ENCODE peak calls at places on chromosomes 7 and 10, in eight cellular contexts. One of them, this sample, is unnamed.
A peak's percentile ranks its signal among the peaks of the same experiment; 100 is the strongest.

GRCh38 chr10:79443338-79444242 is 1.8 kb downstream of the ZCCHC24 start:
- DNase-seq in HFF-Myc: no peak
- DNase-seq in ascending aorta: no peak
- DNase-seq in heart left ventricle: no peak
- DNase-seq in Peyer's patch: peak; percentile 43
- DNase-seq in pancreas: no peak
- DNase-seq in ovary: no peak
- DNase-seq in AG04449: no peak
- DNase-seq in this sample: no peak

GRCh38 chr10:127973810-127974311 is 67.0 kb downstream of the PTPRE start:
- DNase-seq in HFF-Myc: no peak
- DNase-seq in ascending aorta: peak; percentile 53
- DNase-seq in heart left ventricle: no peak
- DNase-seq in Peyer's patch: peak; percentile 41
- DNase-seq in pancreas: no peak
- DNase-seq in ovary: no peak
- DNase-seq in AG04449: no peak
- DNase-seq in this sample: no peak

GRCh38 chr10:44786451-44786850 is 124.7 kb upstream of the TMEM72 start:
- DNase-seq in HFF-Myc: no peak
- DNase-seq in ascending aorta: no peak
- DNase-seq in heart left ventricle: no peak
- DNase-seq in Peyer's patch: no peak
- DNase-seq in pancreas: no peak
- DNase-seq in ovary: peak; percentile 57
- DNase-seq in AG04449: peak; percentile 67
- DNase-seq in this sample: peak; percentile 43

GRCh38 chr7:83677180-83677866 is 28.4 kb upstream of the SEMA3E start:
- DNase-seq in HFF-Myc: peak; percentile 93
- DNase-seq in ascending aorta: no peak
- DNase-seq in heart left ventricle: no peak
- DNase-seq in Peyer's patch: no peak
- DNase-seq in pancreas: no peak
- DNase-seq in ovary: no peak
- DNase-seq in AG04449: peak; percentile 52
- DNase-seq in this sample: peak; percentile 25

GRCh38 chr10:61993676-61994401 is 92.3 kb downstream of the ARID5B start:
- DNase-seq in HFF-Myc: no peak
- DNase-seq in ascending aorta: no peak
- DNase-seq in heart left ventricle: no peak
- DNase-seq in Peyer's patch: no peak
- DNase-seq in pancreas: no peak
- DNase-seq in ovary: no peak
- DNase-seq in AG04449: no peak
- DNase-seq in this sample: peak; percentile 90

GRCh38 chr10:86954681-86955500 is 2.5 kb downstream of the MMRN2 start:
- DNase-seq in HFF-Myc: no peak
- DNase-seq in ascending aorta: no peak
- DNase-seq in heart left ventricle: peak; percentile 29
- DNase-seq in Peyer's patch: no peak
- DNase-seq in pancreas: no peak
- DNase-seq in ovary: peak; percentile 44
- DNase-seq in AG04449: no peak
- DNase-seq in this sample: no peak

GRCh38 chr7:52911326-52911725 is 124.1 kb upstream of the POM121L12 start:
- DNase-seq in HFF-Myc: no peak
- DNase-seq in ascending aorta: no peak
- DNase-seq in heart left ventricle: peak; percentile 51
- DNase-seq in Peyer's patch: no peak
- DNase-seq in pancreas: no peak
- DNase-seq in ovary: no peak
- DNase-seq in AG04449: no peak
- DNase-seq in this sample: no peak

GRCh38 chr10:132911712-132912097 is 30.7 kb downstream of the CFAP46 start:
- DNase-seq in HFF-Myc: no peak
- DNase-seq in ascending aorta: peak; percentile 31
- DNase-seq in heart left ventricle: peak; percentile 24
- DNase-seq in Peyer's patch: peak; percentile 9
- DNase-seq in pancreas: no peak
- DNase-seq in ovary: peak; percentile 11
- DNase-seq in AG04449: no peak
- DNase-seq in this sample: no peak

GRCh38 chr7:132407764-132408163 is 168.5 kb downstream of the PLXNA4 start:
- DNase-seq in HFF-Myc: no peak
- DNase-seq in ascending aorta: no peak
- DNase-seq in heart left ventricle: no peak
- DNase-seq in Peyer's patch: no peak
- DNase-seq in pancreas: no peak
- DNase-seq in ovary: no peak
- DNase-seq in AG04449: no peak
- DNase-seq in this sample: no peak

GRCh38 chr10:79069325-79070090 is 742 bp downstream of the ZMIZ1 start:
- DNase-seq in HFF-Myc: no peak
- DNase-seq in ascending aorta: peak; percentile 76
- DNase-seq in heart left ventricle: peak; percentile 85
- DNase-seq in Peyer's patch: peak; percentile 74
- DNase-seq in pancreas: peak; percentile 53
- DNase-seq in ovary: peak; percentile 65
- DNase-seq in AG04449: no peak
- DNase-seq in this sample: no peak

GRCh38 chr10:21978191-21978862 is 25.2 kb downstream of the DNAJC1 start:
- DNase-seq in HFF-Myc: no peak
- DNase-seq in ascending aorta: no peak
- DNase-seq in heart left ventricle: no peak
- DNase-seq in Peyer's patch: no peak
- DNase-seq in pancreas: no peak
- DNase-seq in ovary: no peak
- DNase-seq in AG04449: no peak
- DNase-seq in this sample: no peak

GRCh38 chr7:130022115-130022514 is 29.1 kb downstream of the ZC3HC1 start:
- DNase-seq in HFF-Myc: no peak
- DNase-seq in ascending aorta: no peak
- DNase-seq in heart left ventricle: no peak
- DNase-seq in Peyer's patch: no peak
- DNase-seq in pancreas: no peak
- DNase-seq in ovary: no peak
- DNase-seq in AG04449: no peak
- DNase-seq in this sample: no peak

GRCh38 chr10:128009357-128009756 is 102.5 kb downstream of the PTPRE start:
- DNase-seq in HFF-Myc: no peak
- DNase-seq in ascending aorta: no peak
- DNase-seq in heart left ventricle: no peak
- DNase-seq in Peyer's patch: peak; percentile 30
- DNase-seq in pancreas: no peak
- DNase-seq in ovary: no peak
- DNase-seq in AG04449: no peak
- DNase-seq in this sample: no peak

GRCh38 chr10:128047337-128047736 is 78.9 kb downstream of the MKI67 start:
- DNase-seq in HFF-Myc: no peak
- DNase-seq in ascending aorta: peak; percentile 87
- DNase-seq in heart left ventricle: peak; percentile 85
- DNase-seq in Peyer's patch: peak; percentile 96
- DNase-seq in pancreas: no peak
- DNase-seq in ovary: no peak
- DNase-seq in AG04449: no peak
- DNase-seq in this sample: no peak

GRCh38 chr10:60848680-60849079 is 70.4 kb downstream of the CDK1 start:
- DNase-seq in HFF-Myc: no peak
- DNase-seq in ascending aorta: no peak
- DNase-seq in heart left ventricle: no peak
- DNase-seq in Peyer's patch: no peak
- DNase-seq in pancreas: no peak
- DNase-seq in ovary: peak; percentile 32
- DNase-seq in AG04449: no peak
- DNase-seq in this sample: no peak

GRCh38 chr10:60848126-60848525 is 69.8 kb downstream of the CDK1 start:
- DNase-seq in HFF-Myc: peak; percentile 71
- DNase-seq in ascending aorta: no peak
- DNase-seq in heart left ventricle: no peak
- DNase-seq in Peyer's patch: no peak
- DNase-seq in pancreas: no peak
- DNase-seq in ovary: peak; percentile 56
- DNase-seq in AG04449: no peak
- DNase-seq in this sample: peak; percentile 12

GRCh38 chr10:60853107-60853506 is 74.8 kb downstream of the CDK1 start:
- DNase-seq in HFF-Myc: no peak
- DNase-seq in ascending aorta: no peak
- DNase-seq in heart left ventricle: no peak
- DNase-seq in Peyer's patch: no peak
- DNase-seq in pancreas: no peak
- DNase-seq in ovary: no peak
- DNase-seq in AG04449: no peak
- DNase-seq in this sample: no peak

GRCh38 chr10:60849217-60849616 is 70.9 kb downstream of the CDK1 start:
- DNase-seq in HFF-Myc: no peak
- DNase-seq in ascending aorta: no peak
- DNase-seq in heart left ventricle: no peak
- DNase-seq in Peyer's patch: no peak
- DNase-seq in pancreas: no peak
- DNase-seq in ovary: no peak
- DNase-seq in AG04449: no peak
- DNase-seq in this sample: no peak

DNA sequence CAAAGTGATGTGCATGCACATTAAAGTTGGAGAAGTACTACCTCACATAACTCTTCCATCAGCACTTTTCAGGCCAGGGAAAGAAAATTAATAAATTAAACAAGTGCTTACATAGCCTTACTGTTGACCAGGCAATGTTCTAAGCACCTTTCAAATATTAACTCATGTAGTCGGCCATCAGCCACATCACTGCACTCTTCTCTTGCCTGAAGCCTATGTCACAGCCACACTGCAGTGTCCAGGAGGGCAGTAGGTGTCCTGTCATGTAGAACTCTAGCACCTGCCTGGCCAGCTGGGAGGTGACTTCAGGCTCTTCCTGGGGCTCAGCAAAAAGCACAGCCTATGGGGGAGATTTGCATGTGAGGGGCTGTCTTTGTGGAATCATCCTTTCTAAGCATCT is 71.5 kb downstream of the CDK1 start:
- DNase-seq in HFF-Myc: no peak
- DNase-seq in ascending aorta: no peak
- DNase-seq in heart left ventricle: no peak
- DNase-seq in Peyer's patch: no peak
- DNase-seq in pancreas: no peak
- DNase-seq in ovary: no peak
- DNase-seq in AG04449: no peak
- DNase-seq in this sample: no peak
- TF ChIP-seq CTCF in HFF-Myc: no peak
- TF ChIP-seq CTCF in ascending aorta: no peak
- TF ChIP-seq CTCF in heart left ventricle: no peak
- TF ChIP-seq CTCF in Peyer's patch: no peak
- TF ChIP-seq CTCF in pancreas: no peak
- TF ChIP-seq CTCF in ovary: no peak
- TF ChIP-seq CTCF in AG04449: no peak
- TF ChIP-seq CTCF in this sample: no peak

GRCh38 chr7:32299133-32299702 is 191.0 kb downstream of the LSM5 start:
- DNase-seq in HFF-Myc: no peak
- DNase-seq in ascending aorta: no peak
- DNase-seq in heart left ventricle: peak; percentile 80
- DNase-seq in Peyer's patch: peak; percentile 49
- DNase-seq in pancreas: no peak
- DNase-seq in ovary: no peak
- DNase-seq in AG04449: no peak
- DNase-seq in this sample: no peak
- H3K4me3 ChIP-seq in HFF-Myc: peak overlapping the region; percentile 24
- H3K4me3 ChIP-seq in ascending aorta: peak overlapping the region; percentile 58
- H3K4me3 ChIP-seq in heart left ventricle: peak overlapping the region; percentile 41
- H3K4me3 ChIP-seq in Peyer's patch: peak overlapping the region; percentile 26
- H3K4me3 ChIP-seq in pancreas: peak overlapping the region; percentile 35
- H3K4me3 ChIP-seq in ovary: peak overlapping the region; percentile 28
- H3K4me3 ChIP-seq in AG04449: peak overlapping the region; percentile 32
- H3K4me3 ChIP-seq in this sample: peak overlapping the region; percentile 44

GRCh38 chr7:122397381-122397780 is 92.8 kb upstream of the FEZF1 start:
- DNase-seq in HFF-Myc: no peak
- DNase-seq in ascending aorta: no peak
- DNase-seq in heart left ventricle: no peak
- DNase-seq in Peyer's patch: no peak
- DNase-seq in pancreas: no peak
- DNase-seq in ovary: no peak
- DNase-seq in AG04449: no peak
- DNase-seq in this sample: no peak

DNA sequence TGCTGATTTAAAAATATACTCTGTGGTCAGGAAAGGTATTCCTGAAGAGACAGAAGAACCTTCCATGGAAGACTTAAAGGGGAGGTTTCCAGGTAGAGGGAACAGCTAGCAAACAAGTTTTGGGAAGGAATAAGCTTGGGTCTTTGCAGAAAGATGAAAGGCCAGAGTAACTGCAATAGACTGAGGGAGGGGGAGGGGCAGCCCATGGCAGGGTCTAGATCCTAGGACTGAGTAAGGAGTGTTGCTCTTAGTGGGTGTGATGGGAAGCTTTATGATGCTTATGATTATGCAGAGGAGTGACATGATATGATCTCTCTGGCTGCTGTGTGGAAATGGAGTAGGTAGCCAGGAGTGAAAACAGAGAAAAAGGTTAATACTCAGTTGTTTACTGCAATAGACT is 90.0 kb upstream of the FEZF1 start:
- DNase-seq in HFF-Myc: no peak
- DNase-seq in ascending aorta: no peak
- DNase-seq in heart left ventricle: no peak
- DNase-seq in Peyer's patch: no peak
- DNase-seq in pancreas: no peak
- DNase-seq in ovary: no peak
- DNase-seq in AG04449: no peak
- DNase-seq in this sample: no peak
- TF ChIP-seq CTCF in HFF-Myc: no peak
- TF ChIP-seq CTCF in ascending aorta: no peak
- TF ChIP-seq CTCF in heart left ventricle: no peak
- TF ChIP-seq CTCF in Peyer's patch: no peak
- TF ChIP-seq CTCF in pancreas: no peak
- TF ChIP-seq CTCF in ovary: no peak
- TF ChIP-seq CTCF in AG04449: no peak
- TF ChIP-seq CTCF in this sample: no peak

DNA sequence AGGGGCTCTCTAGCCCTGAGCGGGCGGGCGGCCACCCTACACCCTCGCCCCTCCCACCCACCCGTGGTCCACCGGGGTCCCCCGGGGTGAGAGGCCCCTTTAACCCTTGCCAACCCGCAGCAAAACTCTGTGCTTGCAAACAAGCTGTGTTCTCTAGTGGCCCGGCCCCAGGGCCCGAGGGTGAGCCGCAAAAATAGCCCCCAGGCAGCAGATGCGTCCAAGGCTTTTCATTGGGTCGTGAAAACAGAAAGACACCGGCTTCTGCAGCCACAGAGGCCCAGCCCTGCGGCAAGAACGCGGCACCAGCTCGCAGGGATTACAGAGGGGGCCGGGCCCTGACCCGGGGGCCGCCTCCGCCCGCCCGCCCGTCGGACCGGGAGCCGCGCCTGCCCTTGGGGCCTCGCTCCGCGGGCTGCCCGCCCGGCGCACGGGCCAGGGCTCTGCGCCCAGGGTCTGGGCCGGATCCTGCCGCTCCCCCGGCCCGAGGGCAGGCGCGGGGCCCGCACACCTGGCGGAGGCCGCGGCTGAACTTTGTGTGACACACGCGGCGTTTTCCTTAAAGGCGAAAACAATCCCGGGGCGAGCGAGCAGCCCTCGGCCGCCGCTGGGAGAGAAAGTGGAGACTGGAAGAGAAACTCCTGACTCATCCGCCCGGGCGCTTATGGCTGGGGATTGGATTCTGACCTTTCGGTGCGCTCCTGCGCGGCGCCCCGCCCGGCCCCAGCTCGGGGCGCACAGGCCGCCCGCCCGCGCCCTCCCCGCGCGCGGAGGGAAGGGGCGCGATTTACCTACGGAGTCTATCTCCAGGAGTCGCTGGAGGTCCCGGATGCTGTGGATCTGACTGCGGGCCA is 2.8 kb downstream of the PDGFA start:
- DNase-seq in HFF-Myc: no peak
- DNase-seq in ascending aorta: peak; percentile 81
- DNase-seq in heart left ventricle: no peak
- DNase-seq in Peyer's patch: peak; percentile 88
- DNase-seq in pancreas: peak; percentile 59
- DNase-seq in ovary: peak; percentile 71
- DNase-seq in AG04449: no peak
- DNase-seq in this sample: no peak
- H3K4me3 ChIP-seq in HFF-Myc: no peak overlapping the region
- H3K4me3 ChIP-seq in ascending aorta: peak overlapping the region; percentile 77
- H3K4me3 ChIP-seq in heart left ventricle: peak overlapping the region; percentile 62
- H3K4me3 ChIP-seq in Peyer's patch: peak overlapping the region; percentile 59
- H3K4me3 ChIP-seq in pancreas: peak overlapping the region; percentile 100
- H3K4me3 ChIP-seq in ovary: peak overlapping the region; percentile 46
- H3K4me3 ChIP-seq in AG04449: peak overlapping the region; percentile 65
- H3K4me3 ChIP-seq in this sample: peak overlapping the region; percentile 36